ENCODE peak calls at places on chromosomes 5 and 9, in nine cellular contexts. X is choroid plexus epithelial cell, N is colonic mucosa, O is upper lobe of right lung, I is AG20443, G is DMS153, D is esophagus squamous epithelium, B is adipocyte, S is AG09309. M is an unnamed sample.

GRCh38 chr5:131634666-131634995 is 398 bp downstream of the RAPGEF6 start:
- DNase-seq in X (peak; percentile 55), N (peak; percentile 68), O (no peak), I (peak; percentile 50), G (peak; percentile 0), D (peak; percentile 61), B (peak; percentile 77), S (no peak), M (peak; percentile 82)

GRCh38 chr9:136346927-136347465 is 16.5 kb downstream of the DNLZ start:
- DNase-seq in X (no peak), N (no peak), O (no peak), I (no peak), G (no peak), D (no peak), B (no peak), S (no peak), M (no peak)

GRCh38 chr5:91332267-91333044 is 50.7 kb downstream of the ARRDC3 start:
- DNase-seq in X (peak; percentile 82), N (no peak), O (no peak), I (peak; percentile 36), G (no peak), D (no peak), B (peak; percentile 17), S (no peak), M (no peak)

GRCh38 chr9:72871685-72872084 is 81.2 kb downstream of the ALDH1A1 start:
- DNase-seq in X (peak; percentile 41), N (no peak), O (no peak), I (peak; percentile 21), G (no peak), D (no peak), B (peak; percentile 72), S (no peak), M (no peak)

GRCh38 chr5:172666251-172666650 is 25.2 kb downstream of the NEURL1B start:
- DNase-seq in X (no peak), N (no peak), O (no peak), I (no peak), G (no peak), D (no peak), B (no peak), S (no peak), M (peak; percentile 77)

GRCh38 chr5:174307656-174308271 is 262.3 kb downstream of the NSG2 start:
- DNase-seq in X (no peak), N (peak; percentile 10), O (peak; percentile 38), I (no peak), G (no peak), D (no peak), B (no peak), S (no peak), M (no peak)

GRCh38 chr5:39714036-39714698 is 289.4 kb upstream of the DAB2 start:
- DNase-seq in X (peak; percentile 87), N (peak; percentile 70), O (no peak), I (peak; percentile 50), G (peak; percentile 10), D (no peak), B (peak; percentile 85), S (peak; percentile 16), M (no peak)

GRCh38 chr5:26553079-26553478 is 485.3 kb downstream of the CDH9 start:
- DNase-seq in X (peak; percentile 25), N (no peak), O (no peak), I (no peak), G (peak; percentile 97), D (no peak), B (no peak), S (no peak), M (no peak)

GRCh38 chr5:65128226-65128625 is 353.5 kb downstream of the ADAMTS6 start:
- DNase-seq in X (no peak), N (no peak), O (no peak), I (no peak), G (no peak), D (no peak), B (no peak), S (no peak), M (no peak)

GRCh38 chr9:85200726-85201402 is 531.3 kb downstream of the NTRK2 start:
- DNase-seq in X (no peak), N (peak; percentile 36), O (no peak), I (peak; percentile 32), G (no peak), D (no peak), B (no peak), S (peak; percentile 29), M (no peak)

GRCh38 chr9:15306757-15307522 is at the start of gene TTC39B:
- DNase-seq in X (peak; percentile 89), N (peak; percentile 97), O (peak; percentile 98), I (peak; percentile 98), G (peak; percentile 90), D (peak; percentile 26), B (peak; percentile 98), S (peak; percentile 53), M (peak; percentile 71)

GRCh38 chr5:96785271-96785670 is 22.5 kb downstream of the ERAP1 start:
- DNase-seq in X (no peak), N (no peak), O (no peak), I (no peak), G (peak; percentile 11), D (no peak), B (no peak), S (no peak), M (no peak)

GRCh38 chr9:112032733-112033132 is 136.1 kb downstream of the UGCG start:
- DNase-seq in X (peak; percentile 36), N (no peak), O (no peak), I (no peak), G (no peak), D (no peak), B (peak; percentile 58), S (no peak), M (no peak)

GRCh38 chr5:56105511-56106372 is 111.0 kb upstream of the IL6ST start:
- DNase-seq in X (no peak), N (no peak), O (no peak), I (no peak), G (no peak), D (no peak), B (no peak), S (no peak), M (no peak)

GRCh38 chr5:71651554-71651953 is 64.4 kb downstream of the MCCC2 start:
- DNase-seq in X (no peak), N (no peak), O (no peak), I (no peak), G (no peak), D (no peak), B (no peak), S (no peak), M (no peak)

M was measured in ascending aorta.